ENCODE peak calls at places on chromosomes 11 and 22, in five cellular contexts. L, B, Z, K and N are unnamed samples.

GRCh38 chr11:47409440-47410403 is 1.3 kb downstream of the SLC39A13 start:
- DNase-seq in K (peak), Z (no peak), B (peak), L (no peak), N (no peak)

GRCh38 chr11:41955635-41956400 is 496.4 kb upstream of the LRRC4C start:
- DNase-seq in B (no peak), K (no peak), Z (no peak), L (no peak), N (no peak)

GRCh38 chr22:20246368-20247009 is 21.6 kb downstream of the RTN4R start:
- DNase-seq in L (no peak), Z (no peak), K (no peak), B (no peak), N (no peak)

GRCh38 chr11:13289081-13289480 is 11.5 kb downstream of the BMAL1 start:
- DNase-seq in B (no peak), K (no peak), Z (no peak), L (no peak), N (no peak)

GRCh38 chr22:26139320-26139719 is 29.9 kb upstream of the SEZ6L start:
- DNase-seq in L (no peak), K (no peak), B (no peak), Z (no peak), N (no peak)

GRCh38 chr22:31870890-31871289 is 73.4 kb upstream of the YWHAH start:
- DNase-seq in Z (no peak), K (no peak), B (peak), L (no peak), N (peak)

GRCh38 chr11:103625624-103625965 is 410.8 kb upstream of the DDI1 start:
- DNase-seq in B (no peak), Z (no peak), K (no peak), L (no peak), N (no peak)

GRCh38 chr11:92776676-92777075 is 192.8 kb upstream of the MTNR1B start:
- DNase-seq in B (no peak), K (no peak), L (no peak), Z (no peak), N (no peak)

GRCh38 chr11:12402691-12403120 is 25.3 kb downstream of the PARVA start:
- DNase-seq in K (no peak), Z (no peak), L (no peak), B (no peak), N (no peak)

GRCh38 chr11:130413383-130414106 is 14.9 kb downstream of the ADAMTS8 start:
- DNase-seq in Z (no peak), B (peak), L (no peak), K (no peak), N (no peak)

GRCh38 chr11:853682-854448 is 11.2 kb downstream of the TSPAN4 start:
- DNase-seq in B (no peak), L (no peak), Z (no peak), K (no peak), N (no peak)

GRCh38 chr11:95499516-95500135 is 268.6 kb upstream of the SESN3 start:
- DNase-seq in L (no peak), B (peak), K (no peak), Z (no peak), N (no peak)

GRCh38 chr11:1067812-1068496 is 6.7 kb upstream of the MUC2 start:
- DNase-seq in Z (no peak), K (no peak), B (no peak), L (no peak), N (no peak)

GRCh38 chr22:39175127-39176066 is 22.9 kb upstream of the CBX7 start:
- DNase-seq in B (no peak), L (peak), K (peak), Z (no peak), N (no peak)

GRCh38 chr11:64765291-64765803 is 5.6 kb upstream of the PYGM start:
- DNase-seq in L (no peak), Z (no peak), B (no peak), K (peak), N (no peak)

GRCh38 chr11:106309070-106309684 is 231.7 kb downstream of the AASDHPPT start:
- DNase-seq in L (no peak), K (no peak), B (no peak), Z (no peak), N (no peak)

GRCh38 chr22:27438271-27438980 is 363.1 kb downstream of the MN1 start:
- DNase-seq in Z (peak), K (no peak), B (no peak), L (no peak), N (no peak)

DNA sequence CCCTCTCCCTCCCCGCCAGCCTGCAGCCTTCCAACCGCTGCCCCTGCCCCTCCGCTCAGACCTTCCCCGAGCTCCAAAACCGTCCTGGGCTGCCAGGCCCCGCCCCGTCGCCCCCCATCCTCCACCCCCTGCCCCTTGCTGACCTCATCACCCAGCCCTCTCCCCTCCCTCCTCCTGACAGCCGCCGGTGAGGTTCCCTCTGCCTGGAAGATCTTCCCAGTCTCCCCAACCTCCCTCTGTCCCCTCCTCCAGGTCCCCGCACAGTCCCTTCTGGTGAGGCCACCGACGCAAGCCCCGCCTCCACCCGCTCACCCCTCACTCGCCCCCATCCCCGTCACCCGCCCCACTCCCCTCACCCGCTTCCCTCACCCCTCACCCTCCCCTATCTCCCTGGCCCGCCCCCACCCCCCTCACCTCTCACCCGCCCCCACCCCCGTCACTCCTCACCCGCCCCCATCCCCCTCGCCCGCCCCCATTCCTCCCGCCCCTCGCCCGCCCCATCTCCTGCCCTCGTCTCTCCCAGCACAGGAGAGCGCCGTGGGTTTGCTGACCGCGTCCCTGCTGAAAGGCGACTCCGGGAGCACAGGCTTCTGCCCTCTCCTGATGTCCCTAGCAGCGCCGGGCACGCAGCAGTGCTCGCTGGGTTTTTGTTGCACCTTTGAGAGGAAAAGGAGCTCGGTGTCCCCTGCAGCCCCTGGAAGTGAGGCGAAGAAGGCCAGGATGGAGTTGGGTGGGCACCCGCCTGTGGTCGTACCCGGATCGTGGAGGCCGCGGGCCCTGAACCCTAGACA is 16.4 kb upstream of the UPK3A start:
- DNase-seq in Z (peak), L (no peak), B (no peak), K (no peak), N (no peak)
- H3K27ac ChIP-seq in Z (no peak), L (no peak), B (no peak), K (no peak), N (no peak)

GRCh38 chr11:117545706-117546105 is 218.1 kb downstream of the CEP164 start:
- DNase-seq in K (no peak), Z (no peak), B (no peak), L (no peak), N (no peak)

GRCh38 chr11:117547188-117547831 is 219.7 kb downstream of the CEP164 start:
- DNase-seq in K (no peak), L (no peak), B (no peak), Z (no peak), N (no peak)

GRCh38 chr11:117547911-117548310 is 220.3 kb downstream of the CEP164 start:
- DNase-seq in K (no peak), Z (no peak), L (no peak), B (no peak), N (no peak)

GRCh38 chr11:117544431-117544830 is 216.8 kb downstream of the CEP164 start:
- DNase-seq in Z (no peak), L (no peak), K (no peak), B (no peak), N (no peak)

GRCh38 chr11:117546431-117547160 is 218.9 kb downstream of the CEP164 start:
- DNase-seq in B (no peak), K (no peak), Z (no peak), L (no peak), N (no peak)
- H3K27ac ChIP-seq in B (no peak), K (no peak), Z (no peak), L (no peak), N (no peak)

GRCh38 chr11:119676461-119677020 is 52.5 kb downstream of the NECTIN1 start:
- DNase-seq in Z (no peak), K (no peak), B (no peak), L (no peak), N (no peak)
- H3K27ac ChIP-seq in Z (no peak), K (no peak), B (peak), L (no peak), N (peak)

GRCh38 chr11:7572001-7572712 is 58.4 kb downstream of the PPFIBP2 start:
- DNase-seq in L (no peak), Z (peak), K (no peak), B (no peak), N (no peak)

GRCh38 chr11:7573558-7574296 is 59.9 kb downstream of the PPFIBP2 start:
- DNase-seq in B (no peak), Z (peak), K (no peak), L (no peak), N (no peak)

GRCh38 chr11:7570938-7571337 is 57.1 kb downstream of the PPFIBP2 start:
- DNase-seq in K (no peak), B (no peak), L (no peak), Z (no peak), N (no peak)

GRCh38 chr11:7573193-7573557 is 59.4 kb downstream of the PPFIBP2 start:
- DNase-seq in K (no peak), L (no peak), B (no peak), Z (no peak), N (no peak)

DNA sequence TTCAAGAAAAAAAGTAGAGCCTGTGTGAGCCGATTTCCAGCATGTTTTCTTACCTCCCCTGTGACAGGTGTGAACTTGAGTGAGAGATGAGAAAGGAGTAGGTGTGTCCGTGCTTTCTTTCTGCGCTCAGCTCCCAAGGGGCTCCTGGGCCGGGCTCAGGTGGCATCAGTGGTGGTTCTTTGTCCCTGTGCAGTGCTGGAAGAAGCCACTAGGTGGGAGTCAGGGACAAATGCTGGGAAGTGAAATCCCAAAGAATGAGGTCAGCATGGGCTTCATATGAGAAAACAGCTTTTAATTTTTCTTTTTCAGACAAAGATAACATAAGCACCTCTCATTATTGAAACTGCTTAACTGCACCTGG is 57.8 kb downstream of the PPFIBP2 start:
- DNase-seq in K (peak), L (no peak), B (peak), Z (peak), N (no peak)
- H3K27ac ChIP-seq in K (no peak), L (peak), B (no peak), Z (peak), N (no peak)

DNA sequence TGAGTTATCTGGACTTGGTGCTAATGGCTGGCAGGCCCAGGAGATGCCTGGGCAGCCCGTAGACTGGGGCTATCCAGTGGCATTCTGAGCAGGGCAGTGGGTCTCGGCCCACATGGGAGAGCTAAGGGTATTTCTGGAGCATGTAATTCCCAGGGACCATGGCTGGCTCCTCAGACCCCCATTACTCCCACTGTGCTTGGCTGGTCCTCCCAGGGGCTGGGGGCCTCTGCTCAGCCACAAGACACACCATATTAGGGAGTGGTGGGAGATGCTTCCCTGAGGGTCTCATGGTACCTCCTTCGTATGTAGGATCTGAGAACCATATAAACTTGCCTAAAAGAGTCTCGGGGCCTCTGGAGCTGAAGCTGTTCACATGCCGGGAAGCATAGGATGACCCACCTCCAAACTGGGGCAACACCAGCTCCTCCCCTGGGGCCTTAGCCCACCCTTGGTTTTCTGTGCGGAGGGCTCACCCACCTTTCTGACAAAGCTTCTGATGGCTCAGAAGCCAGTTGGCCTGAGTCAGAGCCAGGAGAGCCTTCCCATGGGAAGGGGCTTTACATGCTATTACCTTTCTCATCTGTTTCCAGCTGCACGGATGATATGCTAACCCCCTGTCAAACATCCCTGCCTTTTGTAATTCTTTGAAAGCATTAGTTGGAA is 9.5 kb upstream of the FTH1 start:
- DNase-seq in Z (no peak), K (no peak), B (no peak), L (no peak), N (no peak)
- H3K27ac ChIP-seq in Z (peak), K (no peak), B (peak), L (no peak), N (no peak)

GRCh38 chr11:111933872-111934271 is 3.3 kb upstream of the DIXDC1 start:
- DNase-seq in K (no peak), B (no peak), Z (no peak), L (no peak), N (no peak)

GRCh38 chr11:111936045-111936400 is 1.1 kb upstream of the DIXDC1 start:
- DNase-seq in Z (no peak), L (no peak), B (no peak), K (no peak), N (no peak)

GRCh38 chr11:111932605-111932938 is 4.6 kb upstream of the DIXDC1 start:
- DNase-seq in B (no peak), K (no peak), Z (no peak), L (no peak), N (no peak)

GRCh38 chr11:111935331-111936044 is 1.7 kb upstream of the DIXDC1 start:
- DNase-seq in Z (no peak), L (no peak), B (no peak), K (no peak), N (no peak)

DNA sequence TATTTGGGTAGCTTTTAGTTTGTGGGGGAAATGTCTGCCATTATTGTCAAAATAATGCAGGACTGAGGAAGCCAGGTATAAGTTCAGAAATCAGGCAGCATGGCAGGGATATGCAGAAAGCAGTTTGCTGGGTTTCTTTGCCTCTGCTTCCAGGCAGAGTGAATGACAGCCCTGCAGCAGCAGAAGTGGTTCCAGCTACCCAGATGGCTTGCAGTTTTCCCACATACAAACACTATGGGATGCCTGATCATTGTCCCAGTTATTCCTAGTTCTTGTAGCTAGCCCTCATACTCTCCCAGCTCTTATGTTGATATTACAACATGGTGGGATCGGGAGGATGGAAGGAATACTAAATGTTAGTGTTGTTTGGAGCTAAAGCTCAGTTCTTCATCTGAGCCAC is 2.8 kb upstream of the DIXDC1 start:
- DNase-seq in B (no peak), L (no peak), K (no peak), Z (no peak), N (no peak)
- H3K27ac ChIP-seq in B (no peak), L (no peak), K (no peak), Z (no peak), N (no peak)

GRCh38 chr11:86066033-86066432 is 2.9 kb downstream of the PICALM start:
- DNase-seq in Z (no peak), K (no peak), B (no peak), L (no peak), N (no peak)
- H3K27ac ChIP-seq in Z (peak), K (peak), B (no peak), L (peak), N (peak)

DNA sequence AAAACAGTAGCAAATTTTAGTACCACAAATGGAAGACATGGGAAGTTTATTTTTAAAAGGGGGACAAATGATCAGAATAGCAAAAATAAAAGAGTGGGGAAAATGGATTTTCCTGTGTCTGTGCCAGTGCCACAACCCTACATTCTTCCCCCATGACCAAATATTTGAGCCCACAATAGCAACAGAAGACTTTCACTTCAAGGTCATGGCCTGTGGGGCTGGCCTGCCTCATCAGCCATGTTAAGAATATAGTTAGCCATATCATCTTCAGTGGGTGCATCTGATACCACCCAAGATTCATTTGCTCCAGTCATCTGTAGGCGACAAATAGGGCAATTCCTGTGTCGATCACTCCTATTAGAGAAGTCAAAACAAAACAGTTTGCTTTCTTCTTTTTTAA is 26.3 kb downstream of the RNF141 start:
- DNase-seq in L (no peak), Z (no peak), K (no peak), B (no peak), N (no peak)
- H3K27ac ChIP-seq in L (peak), Z (no peak), K (no peak), B (no peak), N (no peak)

GRCh38 chr22:23524226-23524625 is 55.9 kb downstream of the IGLL1 start:
- DNase-seq in B (no peak), L (no peak), K (peak), Z (no peak), N (no peak)

GRCh38 chr22:23529166-23530103 is 50.7 kb downstream of the IGLL1 start:
- DNase-seq in B (no peak), L (peak), Z (no peak), K (no peak), N (peak)

GRCh38 chr22:23527971-23528740 is 51.9 kb downstream of the IGLL1 start:
- DNase-seq in Z (no peak), B (no peak), L (peak), K (no peak), N (no peak)

GRCh38 chr22:23525510-23525909 is 54.6 kb downstream of the IGLL1 start:
- DNase-seq in B (no peak), Z (no peak), K (peak), L (peak), N (no peak)

DNA sequence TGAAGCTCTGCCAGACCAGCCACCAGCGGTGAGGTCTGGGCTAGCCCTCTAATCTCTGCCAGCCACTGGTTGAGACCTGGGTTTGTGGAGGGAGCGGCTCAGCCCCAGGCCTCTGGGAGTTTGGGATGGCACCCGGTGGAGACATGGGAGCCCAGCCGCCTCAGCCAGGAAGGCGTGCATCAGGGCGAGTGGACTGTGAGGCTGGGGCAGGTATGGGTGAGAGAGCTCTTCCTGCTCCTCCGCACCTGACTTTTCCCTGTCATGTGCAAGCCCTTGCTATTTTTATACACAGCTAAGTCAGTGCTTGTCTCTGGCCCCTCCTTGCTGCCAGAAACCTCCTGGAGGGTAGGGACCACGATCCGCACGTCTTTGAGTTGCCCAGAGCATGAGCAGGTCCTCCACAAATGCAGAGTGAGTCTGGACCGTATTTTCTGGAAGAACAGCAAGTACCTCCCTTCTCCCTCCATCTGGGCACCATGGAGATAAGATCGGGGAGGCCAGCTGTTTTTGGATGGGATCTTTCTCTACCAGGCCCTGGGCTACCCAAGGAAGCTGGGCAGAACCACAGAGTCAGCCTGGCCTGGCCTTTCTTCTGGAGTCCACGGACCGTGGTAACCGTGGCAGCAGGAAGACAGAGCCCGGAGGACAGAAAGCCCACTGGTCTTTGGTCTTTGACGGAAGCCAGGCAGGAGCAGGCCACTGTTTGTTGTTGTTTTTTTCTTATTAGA is 53.3 kb downstream of the IGLL1 start:
- DNase-seq in Z (no peak), L (no peak), K (peak), B (no peak), N (no peak)
- H3K27ac ChIP-seq in Z (no peak), L (no peak), K (no peak), B (no peak), N (no peak)